ENCODE peak calls at places on chromosomes 1 and 21, in seven cellular contexts. U, H, D, I, K, R and Z are unnamed samples.

GRCh38 chr21:41207401-41208388 is 39.7 kb downstream of the BACE2 start:
- DNase-seq in U (no peak), H (no peak), D (peak; percentile 74), I (no peak), K (no peak), R (no peak), Z (peak; percentile 83)

GRCh38 chr1:65149753-65150463 is 1.9 kb downstream of the AK4 start:
- DNase-seq in U (no peak), H (no peak), D (no peak), I (no peak), K (no peak), R (no peak), Z (no peak)

GRCh38 chr1:236345728-236346127 is 48.4 kb upstream of the EDARADD start:
- DNase-seq in U (no peak), H (no peak), D (peak; percentile 46), I (no peak), K (no peak), R (no peak), Z (no peak)

GRCh38 chr1:36096500-36097412 is 8.1 kb downstream of the ADPRS start:
- DNase-seq in U (no peak), H (no peak), D (no peak), I (no peak), K (no peak), R (no peak), Z (no peak)

GRCh38 chr1:109783436-109783835 is 19.7 kb upstream of the EPS8L3 start:
- DNase-seq in U (no peak), H (peak; percentile 57), D (peak; percentile 43), I (no peak), K (peak; percentile 35), R (peak; percentile 51), Z (peak; percentile 33)

GRCh38 chr1:84504580-84505021 is 1.6 kb upstream of the SPATA1 start:
- DNase-seq in U (no peak), H (no peak), D (no peak), I (no peak), K (no peak), R (no peak), Z (no peak)

GRCh38 chr1:63636192-63637105 is 43.2 kb downstream of the PGM1 start:
- DNase-seq in U (no peak), H (no peak), D (no peak), I (no peak), K (no peak), R (no peak), Z (no peak)

GRCh38 chr1:246640747-246641146 is 74.5 kb downstream of the CNST start:
- DNase-seq in U (no peak), H (no peak), D (no peak), I (no peak), K (no peak), R (no peak), Z (no peak)

GRCh38 chr1:21640653-21641052 is 28.5 kb downstream of the RAP1GAP start:
- DNase-seq in U (no peak), H (no peak), D (no peak), I (no peak), K (no peak), R (no peak), Z (no peak)

GRCh38 chr21:32562426-32562825 is 22.9 kb downstream of the TCP10L start:
- DNase-seq in U (no peak), H (no peak), D (peak; percentile 20), I (no peak), K (peak; percentile 70), R (no peak), Z (peak; percentile 78)

GRCh38 chr1:169546087-169546995 is 39.9 kb downstream of the F5 start:
- DNase-seq in U (peak; percentile 55), H (no peak), D (peak; percentile 70), I (no peak), K (peak; percentile 31), R (peak; percentile 65), Z (no peak)

GRCh38 chr1:114208659-114209215 is 55.1 kb upstream of the SYT6 start:
- DNase-seq in U (no peak), H (no peak), D (no peak), I (no peak), K (no peak), R (no peak), Z (no peak)
- H3K27me3 ChIP-seq in U (no peaks in the 10 kb centered on the region), H (peaks cover 15% of the 10 kb centered on the region), D (no peaks in the 10 kb centered on the region), I (peaks cover 12% of the 10 kb centered on the region), K (no peaks in the 10 kb centered on the region), R (peaks cover 84% of the 10 kb centered on the region), Z (no peaks in the 10 kb centered on the region)

GRCh38 chr21:45957551-45957950 is 24.0 kb upstream of the COL6A1 start:
- DNase-seq in U (no peak), H (no peak), D (no peak), I (no peak), K (peak; percentile 19), R (no peak), Z (no peak)

GRCh38 chr21:45954921-45955320 is 26.6 kb upstream of the COL6A1 start:
- DNase-seq in U (no peak), H (no peak), D (no peak), I (no peak), K (no peak), R (no peak), Z (no peak)

GRCh38 chr21:45959182-45959581 is 22.4 kb upstream of the COL6A1 start:
- DNase-seq in U (no peak), H (no peak), D (no peak), I (no peak), K (no peak), R (no peak), Z (no peak)

GRCh38 chr21:45959779-45960390 is 21.7 kb upstream of the COL6A1 start:
- DNase-seq in U (no peak), H (no peak), D (no peak), I (no peak), K (peak; percentile 36), R (no peak), Z (no peak)

GRCh38 chr21:45957986-45958610 is 23.5 kb upstream of the COL6A1 start:
- DNase-seq in U (no peak), H (no peak), D (no peak), I (no peak), K (peak; percentile 64), R (no peak), Z (peak; percentile 86)
- H3K4me3 ChIP-seq in U (no peak overlapping the region), H (no peak overlapping the region), D (no peak overlapping the region), I (no peak overlapping the region), K (no peak overlapping the region), R (no peak overlapping the region), Z (no peak overlapping the region)

DNA sequence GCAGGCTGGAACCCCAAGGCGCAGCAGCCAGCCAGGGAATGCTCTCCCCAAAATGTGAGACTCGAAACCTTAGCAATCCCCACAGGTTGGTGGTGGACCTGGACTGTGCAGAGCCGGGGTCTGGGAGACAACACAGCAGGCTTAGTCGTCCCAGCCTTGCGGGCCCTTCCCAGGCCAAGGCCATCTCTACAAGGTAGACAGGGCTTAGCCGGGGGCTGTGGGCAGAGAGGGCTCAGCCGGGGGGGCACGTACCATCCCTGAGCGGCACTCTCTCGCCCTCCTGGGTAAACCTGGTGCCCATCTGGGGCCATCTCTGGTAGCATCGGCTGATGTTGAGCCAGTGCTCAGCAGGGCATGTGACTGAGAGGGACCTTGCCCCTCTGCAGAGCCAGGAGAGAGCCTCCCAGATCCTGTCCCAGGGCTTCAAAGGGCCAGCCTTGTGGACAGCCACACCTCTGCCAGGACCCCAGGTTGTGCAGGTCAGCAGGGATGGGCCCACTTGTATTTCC is 2.2 kb upstream of the ACTRT2 start:
- DNase-seq in U (no peak), H (no peak), D (no peak), I (peak; percentile 38), K (no peak), R (no peak), Z (peak; percentile 53)
- H3K9me3 ChIP-seq in U (no peaks in the 10 kb centered on the region), H (no peaks in the 10 kb centered on the region), D (no peaks in the 10 kb centered on the region), I (no peaks in the 10 kb centered on the region), K (no peaks in the 10 kb centered on the region), R (no peaks in the 10 kb centered on the region), Z (no peaks in the 10 kb centered on the region)

DNA sequence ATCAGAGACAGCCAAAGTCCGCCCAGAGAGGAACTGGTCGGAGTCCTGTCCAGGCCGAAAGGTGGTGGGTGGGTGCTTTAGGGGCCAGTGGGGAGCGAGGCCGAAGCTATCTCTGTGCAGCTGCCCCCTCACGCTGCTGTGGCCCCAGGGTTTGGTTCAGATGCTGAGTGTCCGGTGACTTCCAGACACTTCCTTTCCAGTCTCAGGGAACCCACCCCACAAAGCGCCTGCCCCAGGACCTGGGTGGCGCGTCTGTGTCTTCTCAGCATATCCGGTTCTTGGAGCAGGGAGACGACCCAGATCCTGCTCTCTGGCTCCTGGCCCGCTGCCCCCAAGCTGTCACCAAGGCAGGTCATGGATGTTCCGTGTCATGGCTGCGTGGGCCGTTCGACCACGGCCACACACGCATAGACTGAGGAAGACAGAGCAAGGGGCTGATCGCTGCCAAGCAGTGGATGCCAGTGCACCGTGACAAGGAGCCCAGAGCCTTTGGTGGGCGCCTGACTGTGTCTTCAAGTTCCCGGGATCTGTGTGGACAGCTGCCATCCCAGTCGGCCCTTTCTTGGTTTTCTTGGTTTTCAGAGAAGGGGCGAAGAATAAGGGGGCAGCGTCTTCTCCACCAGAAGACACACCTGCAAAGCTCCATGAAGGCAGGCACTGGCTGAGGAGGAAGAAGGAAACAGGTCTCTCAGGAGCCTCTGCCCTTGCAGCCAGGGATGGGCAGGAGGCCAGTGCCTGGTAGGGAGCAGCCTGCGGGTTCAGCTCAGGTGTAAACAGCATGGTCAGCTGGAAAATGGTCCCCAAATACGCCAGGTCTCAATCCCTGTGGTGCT is 22.9 kb upstream of the COL18A1 start:
- DNase-seq in U (no peak), H (peak; percentile 31), D (peak; percentile 9), I (peak; percentile 57), K (peak; percentile 43), R (no peak), Z (no peak)
- H3K27me3 ChIP-seq in U (no peaks in the 10 kb centered on the region), H (peaks cover 8% of the 10 kb centered on the region), D (no peaks in the 10 kb centered on the region), I (no peaks in the 10 kb centered on the region), K (no peaks in the 10 kb centered on the region), R (no peaks in the 10 kb centered on the region), Z (no peaks in the 10 kb centered on the region)

DNA sequence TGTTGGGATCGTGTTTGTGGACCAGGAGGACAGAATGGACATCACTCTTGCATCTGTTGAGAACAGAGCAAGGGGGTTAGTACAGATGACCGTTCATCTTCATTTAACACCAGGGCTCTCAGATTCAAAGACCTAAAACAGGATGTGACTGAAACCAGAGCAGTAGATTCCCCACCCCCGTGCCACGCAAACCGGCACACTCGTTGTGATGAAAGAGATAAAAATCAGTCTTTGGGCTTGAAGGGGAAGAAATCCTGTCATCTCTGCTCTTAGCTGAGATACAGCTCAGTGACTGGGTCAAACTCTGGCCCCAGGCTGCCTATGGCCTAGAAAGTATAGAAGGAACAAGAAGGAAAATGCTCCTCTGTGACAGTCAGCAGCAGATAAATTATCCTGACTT is 146.2 kb upstream of the KRTAP19-8 start:
- DNase-seq in U (peak; percentile 71), H (no peak), D (no peak), I (no peak), K (no peak), R (no peak), Z (no peak)
- H3K4me3 ChIP-seq in U (peak overlapping the region; percentile 3), H (no peak overlapping the region), D (no peak overlapping the region), I (no peak overlapping the region), K (no peak overlapping the region), R (no peak overlapping the region), Z (no peak overlapping the region)